ENCODE peak calls at places on chromosome 13, in nine cellular contexts. One of them, this sample, is unnamed.

GRCh38 chr13:25686831-25687495 is 315.2 kb downstream of the ATP8A2 start:
- DNase-seq in Panc1: no peak
- DNase-seq in H1: no peak
- DNase-seq in suprapubic skin: no peak
- DNase-seq in prostate gland: no peak
- DNase-seq in endothelial cell of umbilical vein: no peak
- DNase-seq in upper lobe of left lung: no peak
- DNase-seq in transverse colon: no peak
- DNase-seq in breast epithelium: no peak
- DNase-seq in this sample: no peak

GRCh38 chr13:33519561-33520479 is 234.3 kb upstream of the STARD13 start:
- DNase-seq in Panc1: no peak
- DNase-seq in H1: no peak
- DNase-seq in suprapubic skin: no peak
- DNase-seq in prostate gland: no peak
- DNase-seq in endothelial cell of umbilical vein: no peak
- DNase-seq in upper lobe of left lung: no peak
- DNase-seq in transverse colon: no peak
- DNase-seq in breast epithelium: peak; percentile 49
- DNase-seq in this sample: no peak

GRCh38 chr13:32390484-32390883 is 37.4 kb downstream of the N4BP2L1 start:
- DNase-seq in Panc1: no peak
- DNase-seq in H1: no peak
- DNase-seq in suprapubic skin: no peak
- DNase-seq in prostate gland: no peak
- DNase-seq in endothelial cell of umbilical vein: no peak
- DNase-seq in upper lobe of left lung: no peak
- DNase-seq in transverse colon: no peak
- DNase-seq in breast epithelium: no peak
- DNase-seq in this sample: no peak

GRCh38 chr13:39773833-39774232 is 118.4 kb downstream of the COG6 start:
- DNase-seq in Panc1: no peak
- DNase-seq in H1: no peak
- DNase-seq in suprapubic skin: no peak
- DNase-seq in prostate gland: no peak
- DNase-seq in endothelial cell of umbilical vein: peak; percentile 56
- DNase-seq in upper lobe of left lung: no peak
- DNase-seq in transverse colon: no peak
- DNase-seq in breast epithelium: no peak
- DNase-seq in this sample: no peak

GRCh38 chr13:101127741-101128353 is 288.5 kb downstream of the NALCN start:
- DNase-seq in Panc1: no peak
- DNase-seq in H1: no peak
- DNase-seq in suprapubic skin: no peak
- DNase-seq in prostate gland: peak; percentile 13
- DNase-seq in endothelial cell of umbilical vein: peak; percentile 66
- DNase-seq in upper lobe of left lung: no peak
- DNase-seq in transverse colon: no peak
- DNase-seq in breast epithelium: no peak
- DNase-seq in this sample: peak; percentile 66

GRCh38 chr13:28273919-28274318 is 135.6 kb downstream of the PAN3 start:
- DNase-seq in Panc1: no peak
- DNase-seq in H1: no peak
- DNase-seq in suprapubic skin: no peak
- DNase-seq in prostate gland: no peak
- DNase-seq in endothelial cell of umbilical vein: peak; percentile 5
- DNase-seq in upper lobe of left lung: no peak
- DNase-seq in transverse colon: no peak
- DNase-seq in breast epithelium: no peak
- DNase-seq in this sample: peak; percentile 3

GRCh38 chr13:95614641-95615245 is 29.8 kb downstream of the DZIP1 start:
- DNase-seq in Panc1: no peak
- DNase-seq in H1: no peak
- DNase-seq in suprapubic skin: no peak
- DNase-seq in prostate gland: no peak
- DNase-seq in endothelial cell of umbilical vein: no peak
- DNase-seq in upper lobe of left lung: no peak
- DNase-seq in transverse colon: no peak
- DNase-seq in breast epithelium: no peak
- DNase-seq in this sample: no peak

GRCh38 chr13:70034280-70034679 is 73.3 kb upstream of the ATXN8OS start:
- DNase-seq in Panc1: no peak
- DNase-seq in H1: no peak
- DNase-seq in suprapubic skin: no peak
- DNase-seq in prostate gland: no peak
- DNase-seq in endothelial cell of umbilical vein: no peak
- DNase-seq in upper lobe of left lung: no peak
- DNase-seq in transverse colon: no peak
- DNase-seq in breast epithelium: no peak
- DNase-seq in this sample: no peak

GRCh38 chr13:107301724-107302374 is 733.9 kb upstream of the ARGLU1 start:
- DNase-seq in Panc1: no peak
- DNase-seq in H1: no peak
- DNase-seq in suprapubic skin: no peak
- DNase-seq in prostate gland: no peak
- DNase-seq in endothelial cell of umbilical vein: peak; percentile 17
- DNase-seq in upper lobe of left lung: no peak
- DNase-seq in transverse colon: no peak
- DNase-seq in breast epithelium: no peak
- DNase-seq in this sample: no peak

GRCh38 chr13:32840840-32841713 is 175.1 kb upstream of the KL start:
- DNase-seq in Panc1: no peak
- DNase-seq in H1: no peak
- DNase-seq in suprapubic skin: no peak
- DNase-seq in prostate gland: no peak
- DNase-seq in endothelial cell of umbilical vein: no peak
- DNase-seq in upper lobe of left lung: no peak
- DNase-seq in transverse colon: no peak
- DNase-seq in breast epithelium: no peak
- DNase-seq in this sample: no peak

GRCh38 chr13:64272681-64273080 is 2857.0 kb upstream of the PCDH20 start:
- DNase-seq in Panc1: no peak
- DNase-seq in H1: no peak
- DNase-seq in suprapubic skin: no peak
- DNase-seq in prostate gland: no peak
- DNase-seq in endothelial cell of umbilical vein: no peak
- DNase-seq in upper lobe of left lung: no peak
- DNase-seq in transverse colon: no peak
- DNase-seq in breast epithelium: no peak
- DNase-seq in this sample: no peak

GRCh38 chr13:20991741-20992520 is 69.5 kb downstream of the LATS2 start:
- DNase-seq in Panc1: no peak
- DNase-seq in H1: no peak
- DNase-seq in suprapubic skin: no peak
- DNase-seq in prostate gland: no peak
- DNase-seq in endothelial cell of umbilical vein: no peak
- DNase-seq in upper lobe of left lung: peak; percentile 52
- DNase-seq in transverse colon: no peak
- DNase-seq in breast epithelium: no peak
- DNase-seq in this sample: no peak

GRCh38 chr13:20994441-20994821 is 67.0 kb downstream of the LATS2 start:
- DNase-seq in Panc1: no peak
- DNase-seq in H1: no peak
- DNase-seq in suprapubic skin: no peak
- DNase-seq in prostate gland: no peak
- DNase-seq in endothelial cell of umbilical vein: no peak
- DNase-seq in upper lobe of left lung: no peak
- DNase-seq in transverse colon: no peak
- DNase-seq in breast epithelium: no peak
- DNase-seq in this sample: no peak

GRCh38 chr13:20995245-20995829 is 66.0 kb downstream of the LATS2 start:
- DNase-seq in Panc1: no peak
- DNase-seq in H1: no peak
- DNase-seq in suprapubic skin: no peak
- DNase-seq in prostate gland: no peak
- DNase-seq in endothelial cell of umbilical vein: no peak
- DNase-seq in upper lobe of left lung: no peak
- DNase-seq in transverse colon: no peak
- DNase-seq in breast epithelium: no peak
- DNase-seq in this sample: no peak

GRCh38 chr13:20993211-20993610 is 68.2 kb downstream of the LATS2 start:
- DNase-seq in Panc1: no peak
- DNase-seq in H1: no peak
- DNase-seq in suprapubic skin: no peak
- DNase-seq in prostate gland: no peak
- DNase-seq in endothelial cell of umbilical vein: no peak
- DNase-seq in upper lobe of left lung: no peak
- DNase-seq in transverse colon: no peak
- DNase-seq in breast epithelium: no peak
- DNase-seq in this sample: no peak

DNA sequence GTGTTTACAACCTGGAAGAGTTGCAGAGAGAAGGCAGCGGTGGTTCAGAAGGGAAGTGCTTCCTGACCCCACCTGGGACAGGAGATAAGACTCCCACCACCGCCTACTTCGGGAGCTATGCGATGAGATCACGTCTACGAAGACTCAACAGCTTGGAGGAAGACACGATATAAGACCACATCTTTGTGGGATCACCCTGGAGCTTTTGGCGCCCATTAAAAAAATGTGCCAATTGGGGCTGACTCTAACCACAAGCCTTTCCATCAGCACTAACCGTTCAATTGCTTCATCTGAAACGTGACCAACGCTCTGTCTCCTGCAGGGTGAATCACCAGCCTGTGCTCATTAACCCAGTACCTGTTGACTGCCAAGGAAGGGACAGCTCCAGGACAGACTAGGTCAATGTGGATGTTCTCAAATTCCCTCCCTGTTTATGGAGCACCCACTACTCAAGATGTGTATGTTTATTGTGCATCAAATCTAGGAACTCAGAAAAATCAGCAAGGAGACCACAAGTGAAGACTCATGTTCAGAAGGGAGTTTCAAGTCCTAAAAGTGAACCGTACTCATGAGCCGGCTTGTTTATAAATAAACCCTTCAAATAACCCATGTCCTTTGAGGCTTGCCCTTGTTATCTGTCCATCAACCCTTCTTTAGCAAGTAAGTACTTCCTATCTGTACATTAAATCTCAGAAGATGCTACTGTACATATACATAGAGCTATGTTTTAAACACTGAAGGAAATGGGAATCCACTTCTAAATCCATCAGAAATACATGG is 67.5 kb downstream of the LATS2 start:
- DNase-seq in Panc1: no peak
- DNase-seq in H1: no peak
- DNase-seq in suprapubic skin: no peak
- DNase-seq in prostate gland: no peak
- DNase-seq in endothelial cell of umbilical vein: no peak
- DNase-seq in upper lobe of left lung: no peak
- DNase-seq in transverse colon: no peak
- DNase-seq in breast epithelium: no peak
- DNase-seq in this sample: no peak
- TF ChIP-seq POLR2AphosphoS5 in Panc1: no peak
- TF ChIP-seq POLR2AphosphoS5 in H1: no peak
- TF ChIP-seq POLR2AphosphoS5 in suprapubic skin: no peak
- TF ChIP-seq POLR2AphosphoS5 in prostate gland: no peak
- TF ChIP-seq POLR2AphosphoS5 in endothelial cell of umbilical vein: no peak
- TF ChIP-seq POLR2AphosphoS5 in upper lobe of left lung: no peak
- TF ChIP-seq POLR2AphosphoS5 in transverse colon: no peak
- TF ChIP-seq POLR2AphosphoS5 in breast epithelium: no peak
- TF ChIP-seq POLR2AphosphoS5 in this sample: no peak

DNA sequence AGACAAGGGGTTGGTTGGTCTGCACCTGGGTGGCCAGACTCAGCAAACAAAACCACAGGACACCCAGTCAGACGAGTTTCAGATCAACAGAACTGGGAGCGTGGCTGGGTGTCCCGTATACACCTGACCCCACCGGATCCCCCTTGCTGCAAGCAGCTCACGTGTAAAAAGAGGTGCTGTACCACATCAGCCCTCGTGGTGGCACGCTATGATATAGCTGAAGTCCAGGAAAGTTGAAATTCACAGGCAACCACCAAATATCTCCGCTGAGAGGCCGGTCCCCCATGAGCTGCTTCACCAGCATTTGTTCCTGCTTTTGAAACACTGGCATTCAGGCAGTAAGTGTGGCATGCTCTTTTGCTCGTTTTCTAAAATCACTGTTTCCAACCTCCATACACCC is 92.3 kb downstream of the TUBA3C start:
- DNase-seq in Panc1: no peak
- DNase-seq in H1: no peak
- DNase-seq in suprapubic skin: no peak
- DNase-seq in prostate gland: no peak
- DNase-seq in endothelial cell of umbilical vein: no peak
- DNase-seq in upper lobe of left lung: no peak
- DNase-seq in transverse colon: no peak
- DNase-seq in breast epithelium: no peak
- DNase-seq in this sample: peak; percentile 16
- H3K9me3 ChIP-seq in Panc1: no peaks in the 10 kb centered on the region
- H3K9me3 ChIP-seq in H1: peaks cover 77% of the 10 kb centered on the region
- H3K9me3 ChIP-seq in suprapubic skin: no peaks in the 10 kb centered on the region
- H3K9me3 ChIP-seq in prostate gland: no peaks in the 10 kb centered on the region
- H3K9me3 ChIP-seq in endothelial cell of umbilical vein: peaks cover 15% of the 10 kb centered on the region
- H3K9me3 ChIP-seq in upper lobe of left lung: no peaks in the 10 kb centered on the region
- H3K9me3 ChIP-seq in transverse colon: no peaks in the 10 kb centered on the region
- H3K9me3 ChIP-seq in breast epithelium: no peaks in the 10 kb centered on the region
- H3K9me3 ChIP-seq in this sample: no peaks in the 10 kb centered on the region

GRCh38 chr13:110559429-110559943 is 2.0 kb downstream of the RAB20 start:
- DNase-seq in Panc1: no peak
- DNase-seq in H1: no peak
- DNase-seq in suprapubic skin: no peak
- DNase-seq in prostate gland: no peak
- DNase-seq in endothelial cell of umbilical vein: no peak
- DNase-seq in upper lobe of left lung: peak; percentile 84
- DNase-seq in transverse colon: peak; percentile 83
- DNase-seq in breast epithelium: peak; percentile 57
- DNase-seq in this sample: no peak
- H3K4me3 ChIP-seq in Panc1: peak overlapping the region; percentile 66
- H3K4me3 ChIP-seq in H1: no peak overlapping the region
- H3K4me3 ChIP-seq in suprapubic skin: peak overlapping the region; percentile 83
- H3K4me3 ChIP-seq in prostate gland: peak overlapping the region; percentile 59
- H3K4me3 ChIP-seq in endothelial cell of umbilical vein: no peak overlapping the region
- H3K4me3 ChIP-seq in upper lobe of left lung: peak overlapping the region; percentile 86
- H3K4me3 ChIP-seq in transverse colon: peak overlapping the region; percentile 75
- H3K4me3 ChIP-seq in breast epithelium: peak overlapping the region; percentile 81
- H3K4me3 ChIP-seq in this sample: no peak overlapping the region

GRCh38 chr13:113123226-113124150 is 889 bp downstream of the F10 start:
- DNase-seq in Panc1: no peak
- DNase-seq in H1: no peak
- DNase-seq in suprapubic skin: no peak
- DNase-seq in prostate gland: no peak
- DNase-seq in endothelial cell of umbilical vein: no peak
- DNase-seq in upper lobe of left lung: no peak
- DNase-seq in transverse colon: no peak
- DNase-seq in breast epithelium: no peak
- DNase-seq in this sample: no peak

GRCh38 chr13:113124211-113125025 is 1.8 kb downstream of the F10 start:
- DNase-seq in Panc1: no peak
- DNase-seq in H1: no peak
- DNase-seq in suprapubic skin: no peak
- DNase-seq in prostate gland: no peak
- DNase-seq in endothelial cell of umbilical vein: no peak
- DNase-seq in upper lobe of left lung: no peak
- DNase-seq in transverse colon: no peak
- DNase-seq in breast epithelium: no peak
- DNase-seq in this sample: no peak

GRCh38 chr13:113121928-113122420 is 625 bp upstream of the F10 start:
- DNase-seq in Panc1: no peak
- DNase-seq in H1: no peak
- DNase-seq in suprapubic skin: no peak
- DNase-seq in prostate gland: no peak
- DNase-seq in endothelial cell of umbilical vein: no peak
- DNase-seq in upper lobe of left lung: peak; percentile 52
- DNase-seq in transverse colon: no peak
- DNase-seq in breast epithelium: no peak
- DNase-seq in this sample: no peak

GRCh38 chr13:113121183-113121927 is 1.2 kb upstream of the F10 start:
- DNase-seq in Panc1: no peak
- DNase-seq in H1: no peak
- DNase-seq in suprapubic skin: no peak
- DNase-seq in prostate gland: no peak
- DNase-seq in endothelial cell of umbilical vein: no peak
- DNase-seq in upper lobe of left lung: peak; percentile 59
- DNase-seq in transverse colon: no peak
- DNase-seq in breast epithelium: no peak
- DNase-seq in this sample: no peak

GRCh38 chr13:113122571-113123225 is at the start of gene F10:
- DNase-seq in Panc1: no peak
- DNase-seq in H1: no peak
- DNase-seq in suprapubic skin: no peak
- DNase-seq in prostate gland: no peak
- DNase-seq in endothelial cell of umbilical vein: no peak
- DNase-seq in upper lobe of left lung: peak; percentile 73
- DNase-seq in transverse colon: peak; percentile 78
- DNase-seq in breast epithelium: no peak
- DNase-seq in this sample: no peak
- TF ChIP-seq POLR2AphosphoS5 in Panc1: no peak
- TF ChIP-seq POLR2AphosphoS5 in H1: no peak
- TF ChIP-seq POLR2AphosphoS5 in suprapubic skin: no peak
- TF ChIP-seq POLR2AphosphoS5 in prostate gland: peak; percentile 3
- TF ChIP-seq POLR2AphosphoS5 in endothelial cell of umbilical vein: no peak
- TF ChIP-seq POLR2AphosphoS5 in upper lobe of left lung: no peak
- TF ChIP-seq POLR2AphosphoS5 in transverse colon: no peak
- TF ChIP-seq POLR2AphosphoS5 in breast epithelium: no peak
- TF ChIP-seq POLR2AphosphoS5 in this sample: no peak

This sample was measured in SK-N-MC.